ENCODE peak calls at places on chromosomes 3 and 15, in eight cellular contexts. Y is esophagus squamous epithelium, I is HL-60, O is testis, H is neuronal stem cell, E is stomach, Z is RWPE1, P is H1. Q is an unnamed sample.

GRCh38 chr3:192128922-192129321 is 598.4 kb downstream of the FGF12 start:
- DNase-seq in Y (no peak), I (no peak), O (no peak), H (no peak), E (no peak), Z (no peak), P (no peak), Q (no peak)

GRCh38 chr3:158802399-158803023 is 657 bp downstream of the MFSD1 start:
- DNase-seq in Y (no peak), I (no peak), O (peak; percentile 32), H (no peak), E (no peak), Z (no peak), P (no peak), Q (no peak)

GRCh38 chr3:193502871-193503270 is 51.8 kb downstream of the ATP13A4 start:
- DNase-seq in Y (no peak), I (no peak), O (no peak), H (no peak), E (no peak), Z (no peak), P (no peak), Q (no peak)

GRCh38 chr3:56119575-56120349 is 348.5 kb downstream of the ERC2 start:
- DNase-seq in Y (no peak), I (peak; percentile 47), O (peak; percentile 18), H (no peak), E (no peak), Z (peak; percentile 24), P (no peak), Q (no peak)

GRCh38 chr15:52794665-52795463 is 4.7 kb upstream of the ONECUT1 start:
- DNase-seq in Y (no peak), I (no peak), O (no peak), H (peak; percentile 14), E (no peak), Z (no peak), P (peak; percentile 65), Q (no peak)

GRCh38 chr15:31485431-31485830 is 158.8 kb downstream of the KLF13 start:
- DNase-seq in Y (no peak), I (no peak), O (peak; percentile 13), H (no peak), E (no peak), Z (no peak), P (no peak), Q (no peak)

GRCh38 chr3:16802382-16802781 is 82.4 kb upstream of the PLCL2 start:
- DNase-seq in Y (no peak), I (no peak), O (no peak), H (no peak), E (no peak), Z (no peak), P (no peak), Q (no peak)

GRCh38 chr15:57923311-57923710 is 142.2 kb downstream of the ALDH1A2 start:
- DNase-seq in Y (no peak), I (no peak), O (peak; percentile 34), H (no peak), E (peak; percentile 56), Z (no peak), P (no peak), Q (no peak)

GRCh38 chr15:83613716-83614115 is 40.2 kb upstream of the ADAMTSL3 start:
- DNase-seq in Y (no peak), I (no peak), O (peak; percentile 25), H (no peak), E (no peak), Z (no peak), P (no peak), Q (no peak)

GRCh38 chr3:133540896-133541674 is 32.4 kb upstream of the CDV3 start:
- DNase-seq in Y (no peak), I (no peak), O (no peak), H (no peak), E (no peak), Z (no peak), P (no peak), Q (no peak)

GRCh38 chr3:132344666-132345280 is 27.6 kb downstream of the ACP3 start:
- DNase-seq in Y (no peak), I (no peak), O (no peak), H (no peak), E (no peak), Z (no peak), P (no peak), Q (no peak)

GRCh38 chr3:77081240-77081661 is 41.4 kb downstream of the ROBO2 start:
- DNase-seq in Y (no peak), I (no peak), O (peak; percentile 22), H (no peak), E (no peak), Z (peak; percentile 14), P (no peak), Q (no peak)

GRCh38 chr3:18425641-18426403 is 683 bp upstream of the SATB1 start:
- DNase-seq in Y (no peak), I (no peak), O (no peak), H (no peak), E (peak; percentile 52), Z (no peak), P (peak; percentile 78), Q (no peak)

GRCh38 chr3:125628212-125628611 is 32.9 kb upstream of the OSBPL11 start:
- DNase-seq in Y (no peak), I (no peak), O (no peak), H (no peak), E (no peak), Z (no peak), P (no peak), Q (no peak)

GRCh38 chr3:127217594-127218456 is 24.9 kb downstream of the PRR23E start:
- DNase-seq in Y (no peak), I (no peak), O (no peak), H (no peak), E (no peak), Z (peak; percentile 40), P (no peak), Q (no peak)

GRCh38 chr3:146465713-146466465 is 3.5 kb downstream of the PLSCR2 start:
- DNase-seq in Y (no peak), I (no peak), O (no peak), H (no peak), E (no peak), Z (no peak), P (no peak), Q (no peak)

GRCh38 chr15:74240002-74240568 is 4.0 kb downstream of the CCDC33 start:
- DNase-seq in Y (no peak), I (no peak), O (peak; percentile 86), H (no peak), E (peak; percentile 95), Z (peak; percentile 87), P (no peak), Q (peak; percentile 55)
- H3K27ac ChIP-seq in Y (no peak overlapping the region), I (no peak overlapping the region), O (no peak overlapping the region), H (no peak overlapping the region), E (peak overlapping the region; percentile 70), Z (peak overlapping the region; percentile 55), P (no peak overlapping the region), Q (peak overlapping the region; percentile 79)

GRCh38 chr3:9730747-9731205 is 759 bp upstream of the BRPF1 start:
- DNase-seq in Y (no peak), I (no peak), O (no peak), H (no peak), E (no peak), Z (no peak), P (peak; percentile 85), Q (no peak)

GRCh38 chr3:9725775-9726174 is 5.8 kb upstream of the BRPF1 start:
- DNase-seq in Y (no peak), I (no peak), O (no peak), H (no peak), E (no peak), Z (no peak), P (no peak), Q (no peak)

GRCh38 chr3:9727041-9727595 is 4.4 kb upstream of the BRPF1 start:
- DNase-seq in Y (no peak), I (no peak), O (peak; percentile 33), H (no peak), E (no peak), Z (no peak), P (peak; percentile 89), Q (no peak)

GRCh38 chr3:9729419-9729818 is 2.1 kb upstream of the BRPF1 start:
- DNase-seq in Y (no peak), I (no peak), O (no peak), H (no peak), E (no peak), Z (no peak), P (no peak), Q (no peak)

DNA sequence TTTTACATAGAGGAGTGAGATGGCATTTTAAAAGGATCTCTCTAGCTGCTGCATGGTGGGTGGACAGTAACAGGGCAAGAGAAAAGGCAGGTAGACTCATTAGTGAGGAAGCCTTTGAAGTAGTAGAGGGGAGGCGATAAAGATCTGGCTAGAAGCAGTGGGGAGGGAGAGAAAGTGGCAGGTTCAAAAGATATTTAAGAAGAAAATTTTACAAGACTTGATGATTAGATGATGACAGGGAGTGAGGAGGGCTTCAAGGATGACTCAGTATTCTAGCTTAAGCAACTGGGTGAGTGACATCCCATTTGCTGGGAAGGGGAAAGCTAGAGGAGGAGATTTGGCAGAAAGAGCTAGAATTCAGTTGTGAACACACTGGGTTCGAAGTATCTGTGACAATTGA is 3.8 kb upstream of the BRPF1 start:
- DNase-seq in Y (no peak), I (no peak), O (no peak), H (no peak), E (no peak), Z (no peak), P (no peak), Q (no peak)
- H3K27ac ChIP-seq in Y (no peak overlapping the region), I (no peak overlapping the region), O (no peak overlapping the region), H (no peak overlapping the region), E (no peak overlapping the region), Z (no peak overlapping the region), P (peak overlapping the region; percentile 38), Q (no peak overlapping the region)

DNA sequence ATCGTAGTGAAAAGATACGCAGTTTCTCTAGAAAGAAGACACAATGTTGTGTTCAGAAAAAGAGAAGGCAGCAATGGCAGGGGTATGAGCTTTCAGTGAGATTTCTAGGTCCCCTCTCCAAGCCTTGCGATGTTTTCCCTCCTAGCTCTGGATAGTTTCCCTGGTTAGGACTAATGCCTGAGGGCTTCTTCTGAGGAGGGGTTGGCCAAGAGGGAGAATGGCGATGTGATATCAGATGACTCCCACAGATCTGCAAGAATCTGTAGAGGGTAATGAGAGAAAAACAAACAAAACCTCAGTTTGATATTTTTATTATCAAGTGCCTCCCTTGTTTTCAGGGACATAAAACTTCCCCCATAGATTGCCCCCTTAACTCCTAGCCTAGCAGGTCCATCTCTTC is 4.1 kb upstream of the CLDN1 start:
- DNase-seq in Y (no peak), I (no peak), O (no peak), H (no peak), E (no peak), Z (no peak), P (no peak), Q (no peak)
- H3K27ac ChIP-seq in Y (peak overlapping the region; percentile 85), I (no peak overlapping the region), O (no peak overlapping the region), H (no peak overlapping the region), E (no peak overlapping the region), Z (no peak overlapping the region), P (no peak overlapping the region), Q (peak overlapping the region; percentile 15)

DNA sequence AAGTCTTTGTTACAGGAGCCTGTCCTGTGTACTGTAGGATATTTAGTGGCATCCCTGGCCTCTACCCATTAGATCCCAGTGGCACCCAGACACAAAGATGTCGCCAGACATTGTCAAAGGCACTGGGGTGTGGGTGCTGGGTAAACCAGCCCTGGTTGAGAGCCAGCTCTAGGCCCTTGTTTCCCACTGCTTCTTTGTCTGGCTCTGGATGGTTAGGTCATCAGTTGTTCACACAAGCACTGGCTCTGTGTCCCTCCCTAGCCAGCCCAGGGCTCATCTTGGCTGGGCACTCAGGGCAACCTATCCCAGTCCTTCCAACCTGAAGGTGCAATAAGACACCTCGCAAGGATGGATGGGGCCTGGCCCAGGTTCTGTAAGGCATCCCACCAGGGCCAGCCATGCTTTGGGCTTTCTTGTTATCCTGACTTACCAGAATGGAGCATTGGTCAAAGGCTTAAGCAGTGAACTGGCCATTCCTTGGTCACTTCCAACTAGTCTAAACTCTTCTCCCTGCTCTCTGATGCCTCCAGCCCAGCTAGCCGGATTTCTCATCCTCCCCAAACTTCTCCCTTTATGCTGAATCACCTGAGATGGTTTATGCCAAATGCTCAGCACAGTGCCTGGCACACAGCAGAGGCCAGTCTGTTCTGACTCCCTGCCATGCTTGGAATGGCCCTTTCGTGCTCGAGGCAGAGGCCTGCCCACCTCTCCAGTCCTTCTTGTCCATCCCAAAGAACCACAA is 1.8 kb upstream of the RBP1 start:
- DNase-seq in Y (no peak), I (no peak), O (no peak), H (no peak), E (no peak), Z (no peak), P (no peak), Q (no peak)
- H3K27ac ChIP-seq in Y (no peak overlapping the region), I (no peak overlapping the region), O (no peak overlapping the region), H (no peak overlapping the region), E (no peak overlapping the region), Z (no peak overlapping the region), P (no peak overlapping the region), Q (peak overlapping the region; percentile 47)

Q was measured in SK-N-MC.